ENCODE peak calls at places on chromosomes 5 and 9, in six cellular contexts. H, R, P, J, S and V are unnamed samples.

GRCh38 chr9:115593587-115594091 is 475.7 kb upstream of the TNC start:
- DNase-seq in J (peak; percentile 79), S (peak; percentile 83), R (peak; percentile 42), P (peak; percentile 46), H (peak; percentile 78), V (no peak)

GRCh38 chr5:131426011-131426410 is 162.2 kb downstream of the CDC42SE2 start:
- DNase-seq in S (no peak), P (no peak), H (no peak), J (no peak), R (no peak), V (no peak)

GRCh38 chr5:141869514-141869913 is 8.7 kb downstream of the PCDH1 start:
- DNase-seq in S (no peak), R (no peak), J (no peak), H (no peak), P (peak; percentile 63), V (no peak)

GRCh38 chr5:68454766-68455165 is 239.2 kb downstream of the PIK3R1 start:
- DNase-seq in R (no peak), H (no peak), P (no peak), S (no peak), J (no peak), V (no peak)

GRCh38 chr5:158770506-158770905 is 329.2 kb downstream of the EBF1 start:
- DNase-seq in S (peak; percentile 56), R (no peak), J (peak; percentile 28), P (peak; percentile 9), H (no peak), V (no peak)

GRCh38 chr5:62343428-62343827 is 37.4 kb downstream of the KIF2A start:
- DNase-seq in P (peak; percentile 71), R (no peak), H (peak; percentile 13), S (peak; percentile 32), J (no peak), V (no peak)

GRCh38 chr5:163306421-163306820 is 131.0 kb upstream of the CCNG1 start:
- DNase-seq in H (no peak), P (peak; percentile 21), R (no peak), J (peak; percentile 12), S (peak; percentile 42), V (no peak)

GRCh38 chr9:3906437-3907213 is 380.8 kb upstream of the RFX3 start:
- DNase-seq in J (peak; percentile 95), H (peak; percentile 95), P (peak; percentile 92), S (peak; percentile 89), R (peak; percentile 87), V (peak; percentile 72)

GRCh38 chr9:91182429-91182828 is 179.3 kb downstream of the AUH start:
- DNase-seq in S (peak; percentile 43), H (no peak), P (peak; percentile 95), J (peak; percentile 47), R (no peak), V (no peak)

GRCh38 chr5:151463137-151464029 is 16.0 kb downstream of the SLC36A1 start:
- DNase-seq in J (no peak), S (no peak), P (no peak), H (no peak), R (no peak), V (no peak)

GRCh38 chr9:98209530-98209929 is 17.1 kb upstream of the CORO2A start:
- DNase-seq in J (no peak), R (no peak), H (no peak), P (no peak), S (no peak), V (no peak)

GRCh38 chr5:109161914-109162683 is 247.7 kb downstream of the PJA2 start:
- DNase-seq in P (peak; percentile 74), S (peak; percentile 56), R (peak; percentile 3), J (peak; percentile 47), H (peak; percentile 71), V (peak; percentile 5)

GRCh38 chr5:139660916-139661814 is 13.0 kb downstream of the CXXC5 start:
- DNase-seq in J (peak; percentile 93), P (peak; percentile 85), S (peak; percentile 92), R (peak; percentile 96), H (peak; percentile 95), V (peak; percentile 75)

GRCh38 chr5:16160706-16161105 is 18.9 kb downstream of the MARCHF11 start:
- DNase-seq in R (peak; percentile 2), J (peak; percentile 85), H (peak; percentile 62), S (peak; percentile 69), P (peak; percentile 73), V (peak; percentile 25)

GRCh38 chr5:36724429-36725332 is 118.3 kb downstream of the SLC1A3 start:
- DNase-seq in J (no peak), P (no peak), H (no peak), S (no peak), R (no peak), V (no peak)

GRCh38 chr5:82562696-82563240 is 284.6 kb upstream of the RPS23 start:
- DNase-seq in S (no peak), P (peak; percentile 2), R (no peak), J (no peak), H (no peak), V (no peak)

GRCh38 chr5:58670620-58671019 is 87.7 kb downstream of the RAB3C start:
- DNase-seq in S (no peak), H (no peak), J (no peak), P (no peak), R (no peak), V (no peak)

GRCh38 chr9:135048758-135049284 is 38.6 kb upstream of the OLFM1 start:
- DNase-seq in S (no peak), J (no peak), R (no peak), P (no peak), H (no peak), V (no peak)

GRCh38 chr5:133409210-133409674 is 203.1 kb downstream of the FSTL4 start:
- DNase-seq in S (no peak), H (no peak), P (no peak), J (no peak), R (no peak), V (no peak)

GRCh38 chr5:164617290-164617689 is 1111.9 kb downstream of the MAT2B start:
- DNase-seq in P (no peak), R (no peak), H (no peak), S (no peak), J (no peak), V (no peak)

GRCh38 chr9:105881654-105882349 is 187.5 kb downstream of the TMEM38B start:
- DNase-seq in R (peak; percentile 9), H (peak; percentile 53), J (peak; percentile 76), P (peak; percentile 61), S (peak; percentile 51), V (peak; percentile 7)

GRCh38 chr9:96485280-96485679 is 35.3 kb downstream of the HABP4 start:
- DNase-seq in H (no peak), R (no peak), S (no peak), J (no peak), P (no peak), V (no peak)

DNA sequence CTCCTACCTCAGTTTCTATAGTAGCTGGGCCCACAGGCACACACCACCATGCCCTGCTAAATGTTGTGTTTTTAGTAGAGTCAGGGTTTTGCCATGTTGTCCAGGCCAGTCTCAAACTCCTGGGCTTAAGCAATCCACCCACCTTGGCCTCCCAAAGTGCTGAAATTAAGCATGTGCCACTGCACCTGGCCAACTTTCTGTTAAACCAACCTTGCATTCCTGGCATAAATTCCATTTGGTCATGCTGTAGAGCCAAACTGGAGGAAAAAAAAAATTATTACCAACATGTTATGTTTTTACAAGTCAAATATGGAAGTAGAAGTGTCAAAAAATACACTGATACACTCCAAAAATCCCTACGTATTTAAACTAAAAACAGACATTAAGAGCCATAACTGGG is 54.1 kb downstream of the ERMP1 start:
- DNase-seq in S (no peak), J (no peak), R (no peak), P (no peak), H (no peak), V (no peak)
- TF ChIP-seq CTCF in S (no peak), J (no peak), R (no peak), P (no peak), H (no peak), V (no peak)

GRCh38 chr5:177603631-177604030 is 3.7 kb downstream of the B4GALT7 start:
- DNase-seq in S (no peak), R (no peak), P (no peak), J (no peak), H (no peak), V (no peak)

GRCh38 chr5:177602458-177602830 is 2.5 kb downstream of the B4GALT7 start:
- DNase-seq in H (no peak), S (no peak), P (no peak), J (no peak), R (no peak), V (no peak)

GRCh38 chr5:177601126-177601525 is 1.2 kb downstream of the B4GALT7 start:
- DNase-seq in S (no peak), H (no peak), R (no peak), J (no peak), P (no peak), V (no peak)

GRCh38 chr5:177600458-177601018 is 606 bp downstream of the B4GALT7 start:
- DNase-seq in R (no peak), S (peak; percentile 28), P (peak; percentile 36), J (peak; percentile 38), H (peak; percentile 54), V (no peak)

DNA sequence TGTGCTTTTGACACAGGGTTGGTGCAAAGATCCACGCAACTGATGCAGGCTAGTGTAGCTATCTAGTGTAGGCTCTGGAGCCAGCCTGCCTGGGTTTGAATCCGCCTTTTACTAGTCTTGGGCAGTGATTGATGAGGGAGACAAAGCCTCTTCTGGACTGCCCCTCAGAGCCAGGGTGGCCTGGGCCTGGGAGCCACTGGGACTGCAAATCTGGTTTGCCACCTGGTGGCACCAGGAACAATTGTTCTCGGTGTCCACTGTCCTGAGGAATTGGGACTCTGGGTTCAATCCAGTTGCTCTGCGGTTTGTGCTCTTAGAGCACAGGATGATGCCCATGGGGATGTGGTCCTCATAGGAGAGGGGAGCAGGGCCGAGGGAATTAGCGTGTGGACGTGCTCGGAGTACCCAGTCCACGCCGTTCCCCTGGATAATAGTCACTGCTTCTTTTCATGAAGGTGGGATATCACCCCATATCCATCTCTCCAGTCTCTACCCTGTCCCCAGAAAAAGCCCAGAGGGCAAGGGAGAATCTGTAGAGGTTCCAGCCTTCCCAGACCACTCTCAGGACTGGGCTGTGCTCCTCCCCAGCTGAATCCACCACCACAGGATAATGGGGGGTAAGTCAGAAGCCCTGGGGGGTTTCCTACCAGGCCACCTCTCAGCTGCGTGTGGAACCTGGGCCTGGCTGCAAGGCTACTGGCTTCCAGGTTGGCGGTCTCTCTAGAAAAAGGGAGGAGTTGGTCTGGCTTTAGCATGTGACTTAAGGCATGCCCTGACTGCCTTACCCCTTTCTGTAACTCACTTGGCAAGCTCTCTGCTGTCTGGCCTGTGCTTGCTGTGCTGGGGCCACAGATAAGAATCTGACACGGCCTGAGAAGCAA is 1.9 kb downstream of the B4GALT7 start:
- DNase-seq in J (peak; percentile 34), S (peak; percentile 47), H (no peak), P (no peak), R (no peak), V (no peak)
- TF ChIP-seq CTCF in J (peak; percentile 12), S (no peak), H (no peak), P (no peak), R (no peak), V (no peak)

GRCh38 chr9:87401681-87402080 is 96.0 kb upstream of the DAPK1 start:
- DNase-seq in H (no peak), S (no peak), R (no peak), P (no peak), J (peak; percentile 31), V (no peak)
- TF ChIP-seq CTCF in H (no peak), S (no peak), R (no peak), P (no peak), J (no peak), V (no peak)

DNA sequence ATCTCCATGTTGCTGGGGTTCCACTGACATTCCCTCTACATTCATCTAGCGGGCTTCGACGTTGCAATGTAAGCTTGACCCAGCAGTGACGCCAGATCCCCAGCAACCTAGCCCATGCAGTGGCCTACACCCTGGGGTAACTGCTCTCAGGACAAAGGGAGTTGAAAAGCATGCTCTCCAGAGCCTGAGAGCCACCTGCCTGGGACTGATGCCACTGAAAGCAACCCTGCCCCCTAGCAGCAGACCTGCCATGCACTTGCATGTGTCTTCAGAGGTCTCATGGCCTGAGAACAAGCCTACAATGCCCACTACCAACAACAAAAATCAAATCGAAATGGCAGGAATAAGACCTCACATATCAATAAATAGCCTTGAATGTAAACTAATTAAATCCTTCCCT is 330.3 kb downstream of the TRIM36 start:
- DNase-seq in P (no peak), J (no peak), H (no peak), S (no peak), R (no peak), V (no peak)
- TF ChIP-seq CTCF in P (no peak), J (no peak), H (no peak), S (no peak), R (no peak), V (no peak)